ENCODE peak calls at places on chromosomes 12 and 14, in eight cellular contexts. B is activated T-cell treated with anti-CD3 and anti-CD28 coated beads for 1 hour; U is activated effector memory CD4-positive, alpha-beta T cell treated with anti-CD3 and anti-CD28 coated beads, Interleukin-2, amount 50 U/mL, for 16 hours; F is CD4-positive, CD25-positive, alpha-beta regulatory T cell; P is stimulated activated CD4-positive, alpha-beta T cell treated with anti-CD3 and anti-CD28 coated beads, Interleukin-4, amount 100 ng/mL, for 4 hours; O is colonic mucosa; M is CD8-positive, alpha-beta T cell; G is HFFc6. E is an unnamed sample.
A peak's percentile ranks its signal among the peaks of the same experiment; 100 is the strongest.

GRCh38 chr12:48972213-48973021 is 882 bp upstream of the WNT10B start:
- DNase-seq in M (no peak), F (no peak), G (peak; percentile 83), O (no peak), B (no peak), U (peak; percentile 74), P (no peak), E (no peak)

GRCh38 chr12:99746538-99746937 is 99.0 kb downstream of the GARIN6 start:
- DNase-seq in P (no peak), U (no peak), O (no peak), B (no peak), F (no peak), G (no peak), M (no peak), E (no peak)

GRCh38 chr14:99055816-99056215 is 216.2 kb downstream of the BCL11B start:
- DNase-seq in U (peak; percentile 71), G (no peak), B (no peak), F (peak; percentile 3), P (peak; percentile 7), O (no peak), M (peak; percentile 47), E (no peak)

GRCh38 chr12:97681612-97682504 is 219.3 kb downstream of the RMST start:
- DNase-seq in M (no peak), F (no peak), U (no peak), P (no peak), B (no peak), O (no peak), G (no peak), E (no peak)

GRCh38 chr12:123519151-123520001 is 14.1 kb downstream of the RILPL1 start:
- DNase-seq in U (no peak), B (no peak), M (no peak), P (no peak), O (no peak), G (peak; percentile 79), F (no peak), E (peak; percentile 35)

GRCh38 chr12:10551375-10551774 is 45.7 kb downstream of the EIF2S3B start:
- DNase-seq in F (no peak), O (no peak), P (no peak), U (no peak), M (no peak), G (no peak), B (no peak), E (no peak)

GRCh38 chr12:65859519-65859918 is 35.2 kb downstream of the HMGA2 start:
- DNase-seq in P (no peak), M (no peak), G (no peak), U (no peak), F (no peak), O (no peak), B (no peak), E (peak; percentile 55)

GRCh38 chr14:104392396-104393198 is 187.0 kb upstream of the C14orf180 start:
- DNase-seq in G (no peak), P (no peak), F (no peak), B (no peak), O (peak; percentile 14), M (no peak), U (peak; percentile 45), E (no peak)

GRCh38 chr14:32584079-32584478 is 255.0 kb downstream of the AKAP6 start:
- DNase-seq in B (no peak), O (no peak), U (no peak), G (no peak), M (no peak), P (no peak), F (no peak), E (no peak)

GRCh38 chr12:92297932-92298681 is 152.5 kb upstream of the BTG1 start:
- DNase-seq in U (no peak), F (no peak), B (no peak), O (no peak), P (peak; percentile 9), G (peak; percentile 90), M (no peak), E (peak; percentile 92)

GRCh38 chr12:22700126-22700525 is 75.2 kb downstream of the ETNK1 start:
- DNase-seq in F (no peak), B (no peak), U (no peak), M (no peak), O (no peak), G (no peak), P (no peak), E (peak; percentile 80)

GRCh38 chr14:93903342-93904184 is 23.6 kb upstream of the FAM181A start:
- DNase-seq in P (no peak), F (no peak), G (no peak), B (no peak), O (no peak), U (no peak), M (no peak), E (no peak)

GRCh38 chr12:124188561-124189405 is 106.1 kb upstream of the RFLNA start:
- DNase-seq in B (no peak), G (no peak), U (no peak), M (no peak), O (no peak), P (no peak), F (no peak), E (no peak)

E was measured in fibroblast of mammary gland.